ENCODE peak calls at places on chromosomes 5 and 9, in five cellular contexts. O, J, P, N and S are unnamed samples.

GRCh38 chr5:95446009-95446408 is 54.8 kb downstream of the FAM81B start:
- DNase-seq in O (no peak), J (no peak), P (no peak), N (no peak), S (no peak)

GRCh38 chr9:108182950-108183381 is 672.8 kb downstream of the ACTL7B start:
- DNase-seq in O (no peak), J (peak; percentile 48), P (no peak), N (no peak), S (no peak)

GRCh38 chr5:134247411-134247810 is 21.5 kb upstream of the PPP2CA start:
- DNase-seq in O (no peak), J (no peak), P (peak; percentile 68), N (no peak), S (no peak)

GRCh38 chr9:98854206-98854756 is 46.8 kb downstream of the GALNT12 start:
- DNase-seq in O (no peak), J (no peak), P (no peak), N (no peak), S (no peak)

GRCh38 chr5:111126896-111127295 is 34.7 kb downstream of the WDR36 start:
- DNase-seq in O (no peak), J (no peak), P (no peak), N (no peak), S (no peak)

GRCh38 chr5:2895876-2896275 is 144.4 kb upstream of the IRX2 start:
- DNase-seq in O (no peak), J (no peak), P (no peak), N (no peak), S (no peak)

GRCh38 chr5:155103164-155103563 is 89.6 kb downstream of the KIF4B start:
- DNase-seq in O (no peak), J (no peak), P (no peak), N (no peak), S (no peak)

GRCh38 chr5:177232761-177233160 is 70.8 kb downstream of the RAB24 start:
- DNase-seq in O (no peak), J (no peak), P (no peak), N (no peak), S (no peak)

GRCh38 chr5:173825215-173825865 is 62.8 kb upstream of the CPEB4 start:
- DNase-seq in O (no peak), J (no peak), P (no peak), N (no peak), S (no peak)

GRCh38 chr5:115948013-115948605 is 14.2 kb upstream of the LVRN start:
- DNase-seq in O (no peak), J (no peak), P (no peak), N (no peak), S (no peak)

GRCh38 chr5:56763182-56763581 is 52.2 kb upstream of the MAP3K1 start:
- DNase-seq in O (no peak), J (no peak), P (no peak), N (no peak), S (no peak)

GRCh38 chr9:137326436-137327060 is 24.5 kb upstream of the NRARP start:
- DNase-seq in O (no peak), J (peak; percentile 45), P (no peak), N (no peak), S (no peak)

GRCh38 chr5:96658272-96658671 is 3.9 kb upstream of the CAST start:
- DNase-seq in O (no peak), J (no peak), P (no peak), N (no peak), S (no peak)

GRCh38 chr5:122942164-122942914 is 94.2 kb downstream of the PPIC start:
- DNase-seq in O (peak; percentile 42), J (no peak), P (no peak), N (no peak), S (no peak)

GRCh38 chr5:17918373-17919104 is 284.3 kb downstream of the TAF11L14 start:
- DNase-seq in O (no peak), J (no peak), P (no peak), N (no peak), S (no peak)

GRCh38 chr9:76213751-76214150 is 180.5 kb downstream of the RFK start:
- DNase-seq in O (no peak), J (no peak), P (no peak), N (no peak), S (no peak)

GRCh38 chr9:125153712-125154367 is 10.5 kb upstream of the SCAI start:
- DNase-seq in O (no peak), J (no peak), P (no peak), N (no peak), S (no peak)

GRCh38 chr9:71885467-71885866 is 25.5 kb downstream of the ABHD17B start:
- DNase-seq in O (no peak), J (no peak), P (no peak), N (no peak), S (no peak)

GRCh38 chr9:121914017-121914595 is 179.0 kb downstream of the TTLL11 start:
- DNase-seq in O (no peak), J (no peak), P (no peak), N (no peak), S (no peak)

GRCh38 chr5:125575561-125576504 is 829.4 kb upstream of the ZNF608 start:
- DNase-seq in O (peak; percentile 82), J (no peak), P (no peak), N (no peak), S (peak; percentile 54)